ENCODE peak calls at places on chromosome 3, in six cellular contexts. V, Y, A, E, R and L are unnamed samples.

GRCh38 chr3:197202694-197203093 is 95.7 kb downstream of the DLG1 start:
- DNase-seq in V (no peak), Y (no peak), A (no peak), E (no peak), R (no peak), L (no peak)

GRCh38 chr3:188914556-188914955 is 257.2 kb upstream of the TPRG1 start:
- DNase-seq in V (no peak), Y (no peak), A (no peak), E (no peak), R (no peak), L (no peak)

GRCh38 chr3:51306093-51306492 is 79.0 kb upstream of the MANF start:
- DNase-seq in V (no peak), Y (no peak), A (no peak), E (no peak), R (no peak), L (no peak)

GRCh38 chr3:169266351-169266750 is 397.2 kb downstream of the MECOM start:
- DNase-seq in V (no peak), Y (no peak), A (no peak), E (no peak), R (no peak), L (no peak)

GRCh38 chr3:142117052-142117451 is 32.3 kb downstream of the TFDP2 start:
- DNase-seq in V (no peak), Y (no peak), A (no peak), E (no peak), R (no peak), L (no peak)

GRCh38 chr3:179438836-179439235 is 12.4 kb downstream of the GNB4 start:
- DNase-seq in V (no peak), Y (no peak), A (no peak), E (peak; percentile 94), R (no peak), L (no peak)

GRCh38 chr3:15541371-15541770 is 19.9 kb upstream of the COLQ start:
- DNase-seq in V (no peak), Y (no peak), A (no peak), E (no peak), R (no peak), L (no peak)

GRCh38 chr3:129490273-129490675 is 38.2 kb upstream of the RHO start:
- DNase-seq in V (peak; percentile 83), Y (peak; percentile 95), A (peak; percentile 88), E (peak; percentile 76), R (peak; percentile 83), L (peak; percentile 95)

GRCh38 chr3:46705751-46706572 is 4.8 kb downstream of the TMIE start:
- DNase-seq in V (peak; percentile 41), Y (peak; percentile 60), A (peak; percentile 52), E (no peak), R (no peak), L (peak; percentile 40)

GRCh38 chr3:38662544-38662943 is 13.1 kb upstream of the SCN5A start:
- DNase-seq in V (no peak), Y (no peak), A (no peak), E (peak; percentile 22), R (no peak), L (no peak)

GRCh38 chr3:127702151-127702578 is 29.4 kb downstream of the ABTB1 start:
- DNase-seq in V (peak; percentile 42), Y (peak; percentile 82), A (peak; percentile 80), E (no peak), R (no peak), L (peak; percentile 69)

GRCh38 chr3:56769125-56769709 is 32.5 kb downstream of the ARHGEF3 start:
- DNase-seq in V (no peak), Y (no peak), A (no peak), E (no peak), R (no peak), L (no peak)

GRCh38 chr3:192566706-192567290 is 160.5 kb downstream of the FGF12 start:
- DNase-seq in V (peak; percentile 60), Y (peak; percentile 71), A (peak; percentile 62), E (peak; percentile 73), R (peak; percentile 13), L (peak; percentile 78)

GRCh38 chr3:32459474-32459873 is 43.2 kb downstream of the CMTM6 start:
- DNase-seq in V (no peak), Y (no peak), A (no peak), E (no peak), R (no peak), L (no peak)

GRCh38 chr3:113677745-113678144 is 18.7 kb downstream of the USF3 start:
- DNase-seq in V (no peak), Y (no peak), A (no peak), E (no peak), R (no peak), L (no peak)

GRCh38 chr3:154552338-154552737 is 122.3 kb upstream of the GPR149 start:
- DNase-seq in V (no peak), Y (no peak), A (no peak), E (peak; percentile 10), R (no peak), L (no peak)

GRCh38 chr3:54743755-54744154 is 184.1 kb downstream of the LRTM1 start:
- DNase-seq in V (no peak), Y (no peak), A (no peak), E (no peak), R (no peak), L (no peak)

GRCh38 chr3:45793482-45794176 is 2.7 kb downstream of the SLC6A20 start:
- DNase-seq in V (no peak), Y (no peak), A (no peak), E (no peak), R (no peak), L (peak; percentile 52)

GRCh38 chr3:192827208-192827607 is 90.4 kb downstream of the MB21D2 start:
- DNase-seq in V (no peak), Y (no peak), A (peak; percentile 81), E (no peak), R (no peak), L (no peak)

GRCh38 chr3:111669926-111670630 is 74.9 kb upstream of the ZBED2 start:
- DNase-seq in V (no peak), Y (no peak), A (no peak), E (no peak), R (no peak), L (no peak)

GRCh38 chr3:160402249-160403027 is 3.0 kb downstream of the SMC4 start:
- DNase-seq in V (no peak), Y (no peak), A (no peak), E (no peak), R (no peak), L (no peak)

GRCh38 chr3:9399746-9400145 is 2.3 kb downstream of the SETD5 start:
- DNase-seq in V (peak; percentile 63), Y (peak; percentile 91), A (peak; percentile 90), E (peak; percentile 45), R (no peak), L (peak; percentile 81)

GRCh38 chr3:38755130-38755529 is 60.9 kb downstream of the SCN10A start:
- DNase-seq in V (no peak), Y (no peak), A (no peak), E (no peak), R (no peak), L (no peak)

GRCh38 chr3:196080997-196081833 is 675 bp downstream of the TFRC start:
- DNase-seq in V (peak; percentile 84), Y (peak; percentile 71), A (peak; percentile 86), E (peak; percentile 74), R (peak; percentile 36), L (peak; percentile 73)

GRCh38 chr3:28745904-28746617 is 397.4 kb upstream of the AZI2 start:
- DNase-seq in V (no peak), Y (no peak), A (no peak), E (no peak), R (no peak), L (no peak)

GRCh38 chr3:71384393-71384792 is 199.1 kb downstream of the FOXP1 start:
- DNase-seq in V (no peak), Y (no peak), A (no peak), E (no peak), R (no peak), L (no peak)

GRCh38 chr3:152356870-152357276 is 88.1 kb downstream of the MBNL1 start:
- DNase-seq in V (no peak), Y (no peak), A (no peak), E (no peak), R (no peak), L (no peak)

GRCh38 chr3:135240426-135240825 is 445.4 kb downstream of the EPHB1 start:
- DNase-seq in V (no peak), Y (no peak), A (no peak), E (no peak), R (no peak), L (no peak)

GRCh38 chr3:35223636-35224035 is 415.7 kb upstream of the ARPP21 start:
- DNase-seq in V (no peak), Y (no peak), A (no peak), E (no peak), R (no peak), L (no peak)

GRCh38 chr3:119955972-119956371 is 138.3 kb downstream of the GSK3B start:
- DNase-seq in V (no peak), Y (no peak), A (no peak), E (no peak), R (no peak), L (no peak)
- H3K4me1 ChIP-seq in V (no peaks in the 10 kb centered on the region), Y (peaks cover 4% of the 10 kb centered on the region), A (peaks cover 30% of the 10 kb centered on the region), E (no peaks in the 10 kb centered on the region), R (no peaks in the 10 kb centered on the region), L (peaks cover under 1% of the 10 kb centered on the region)

GRCh38 chr3:68139897-68140296 is 485.5 kb upstream of the SUCLG2 start:
- DNase-seq in V (no peak), Y (no peak), A (no peak), E (no peak), R (no peak), L (no peak)

DNA sequence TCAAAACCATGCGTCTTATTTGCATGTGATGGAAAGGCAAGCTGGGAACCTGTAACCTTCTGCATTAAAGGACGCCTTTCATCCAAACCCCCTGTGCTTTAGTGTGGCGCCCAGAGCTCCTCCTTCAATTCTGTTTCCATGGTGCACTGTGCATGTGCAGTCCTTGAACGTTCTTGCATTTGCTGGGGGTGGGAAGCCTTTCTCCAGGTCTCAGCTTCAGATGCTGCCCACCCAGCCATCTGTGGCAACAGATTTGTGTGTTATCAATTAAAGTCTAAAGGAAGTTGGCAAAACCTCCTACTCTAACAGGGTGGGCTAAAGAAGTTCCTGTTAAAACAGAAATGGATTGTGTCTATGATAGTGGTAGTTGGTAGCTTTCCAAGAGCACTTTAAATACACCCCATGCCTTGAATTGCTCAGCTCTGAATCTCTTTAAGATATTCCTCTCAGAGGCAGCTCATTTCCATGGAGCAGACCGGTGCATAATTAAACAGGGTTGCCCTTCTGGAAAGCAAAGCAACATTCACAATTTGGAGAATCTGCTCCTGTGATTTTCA is 488.0 kb upstream of the SUCLG2 start:
- DNase-seq in V (no peak), Y (no peak), A (no peak), E (no peak), R (no peak), L (no peak)
- H3K4me1 ChIP-seq in V (no peaks in the 10 kb centered on the region), Y (no peaks in the 10 kb centered on the region), A (no peaks in the 10 kb centered on the region), E (no peaks in the 10 kb centered on the region), R (no peaks in the 10 kb centered on the region), L (no peaks in the 10 kb centered on the region)

GRCh38 chr3:101903426-101903825 is 54.1 kb downstream of the NFKBIZ start:
- DNase-seq in V (no peak), Y (no peak), A (no peak), E (no peak), R (no peak), L (no peak)
- H3K4me1 ChIP-seq in V (no peaks in the 10 kb centered on the region), Y (no peaks in the 10 kb centered on the region), A (no peaks in the 10 kb centered on the region), E (peaks cover 57% of the 10 kb centered on the region), R (peaks cover 23% of the 10 kb centered on the region), L (no peaks in the 10 kb centered on the region)

DNA sequence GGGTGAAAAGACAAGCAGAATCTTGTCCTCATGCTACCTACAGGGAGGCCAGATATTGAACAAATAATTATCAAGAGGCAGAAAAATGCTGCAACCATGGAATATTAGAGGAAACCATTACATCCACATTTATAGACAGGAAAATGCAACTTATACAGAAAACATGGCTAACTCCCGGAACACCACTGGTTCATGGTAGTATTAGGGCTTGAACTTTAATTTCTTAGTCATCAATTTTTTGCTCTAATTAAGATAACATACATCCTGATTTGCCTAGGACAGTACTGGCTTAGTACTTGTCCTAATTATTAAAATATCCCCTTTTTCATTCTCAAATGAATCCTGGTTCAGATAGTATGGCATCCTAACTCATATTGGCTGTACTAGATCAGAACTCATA is 76.3 kb upstream of the TGFBR2 start:
- DNase-seq in V (no peak), Y (no peak), A (no peak), E (no peak), R (no peak), L (no peak)
- H3K4me1 ChIP-seq in V (peaks cover 2% of the 10 kb centered on the region), Y (no peaks in the 10 kb centered on the region), A (no peaks in the 10 kb centered on the region), E (no peaks in the 10 kb centered on the region), R (no peaks in the 10 kb centered on the region), L (peaks cover 8% of the 10 kb centered on the region)